ENCODE peak calls at places on chromosomes 6 and 20, in five cellular contexts. Z is IMR-90, Q is SK-N-SH, O is GM12878, K is A549. T is an unnamed sample.

GRCh38 chr20:34022154-34022842 is 28.6 kb downstream of the RALY start:
- DNase-seq in Z (no peak), Q (peak), O (peak), K (peak), T (no peak)

GRCh38 chr6:139406577-139407343 is 32.3 kb upstream of the CITED2 start:
- DNase-seq in Z (no peak), Q (no peak), O (no peak), K (no peak), T (no peak)

GRCh38 chr6:151765444-151765886 is 42.0 kb upstream of the ESR1 start:
- DNase-seq in Z (peak), Q (peak), O (no peak), K (peak), T (peak)

GRCh38 chr6:30331981-30332380 is 5.3 kb downstream of the TRIM39 start:
- DNase-seq in Z (no peak), Q (no peak), O (no peak), K (no peak), T (no peak)

GRCh38 chr20:22848364-22848763 is 186.7 kb upstream of the SSTR4 start:
- DNase-seq in Z (no peak), Q (no peak), O (no peak), K (no peak), T (no peak)

GRCh38 chr20:61804896-61805295 is 260.8 kb downstream of the TAF4 start:
- DNase-seq in Z (no peak), Q (no peak), O (no peak), K (no peak), T (no peak)

GRCh38 chr6:144675231-144675861 is 390.2 kb downstream of the UTRN start:
- DNase-seq in Z (peak), Q (no peak), O (peak), K (no peak), T (no peak)

GRCh38 chr6:10383312-10384063 is 31.4 kb downstream of the TFAP2A start:
- DNase-seq in Z (no peak), Q (peak), O (no peak), K (peak), T (no peak)

GRCh38 chr6:15668918-15669317 is 6.1 kb upstream of the DTNBP1 start:
- DNase-seq in Z (no peak), Q (no peak), O (no peak), K (no peak), T (no peak)

GRCh38 chr20:17617212-17617867 is 47.5 kb downstream of the DSTN start:
- DNase-seq in Z (no peak), Q (peak), O (no peak), K (peak), T (peak)

GRCh38 chr20:23493172-23493772 is 2.4 kb downstream of the CST8 start:
- DNase-seq in Z (no peak), Q (no peak), O (no peak), K (no peak), T (peak)

DNA sequence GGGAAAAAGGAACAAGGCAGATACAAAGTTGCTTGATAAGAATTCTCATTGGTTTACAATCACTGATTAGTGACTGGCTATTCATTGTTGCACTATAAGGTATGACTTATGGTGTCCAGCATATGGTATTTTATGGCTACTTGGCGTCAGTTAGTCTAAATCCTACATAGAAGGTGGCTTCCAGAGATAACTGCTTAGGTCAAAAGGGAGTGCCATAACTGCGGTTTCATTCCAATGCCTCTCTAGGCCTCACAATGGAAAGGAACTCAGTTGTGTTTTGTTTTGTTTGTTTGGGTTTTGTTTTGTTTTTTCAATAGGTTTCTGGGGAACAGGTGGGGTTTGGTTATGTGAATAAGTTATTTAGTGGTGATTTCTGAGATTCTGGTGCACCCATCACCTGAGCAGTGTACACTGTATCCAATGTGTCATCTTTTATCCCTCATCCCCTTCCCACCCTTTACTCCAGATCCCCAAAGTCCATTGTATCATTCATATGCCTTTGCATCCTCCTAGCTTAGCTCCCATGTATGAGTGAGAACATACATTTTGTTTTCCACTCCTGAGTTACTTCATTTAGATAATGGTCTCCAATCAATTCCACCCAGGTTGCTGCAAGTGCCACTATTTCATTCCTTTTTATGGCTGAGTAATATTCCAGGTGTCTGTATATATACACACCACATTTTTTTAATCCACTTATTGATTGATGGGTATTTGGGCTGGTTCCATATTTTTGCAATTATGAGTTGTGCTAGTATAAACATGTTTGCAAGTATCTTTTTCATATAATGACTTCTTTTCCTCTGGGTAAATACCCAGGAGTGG is 7.0 kb downstream of the GOPC start:
- DNase-seq in Z (no peak), Q (no peak), O (no peak), K (no peak), T (peak)
- TF ChIP-seq RCOR1 in Z (no peak), Q (no peak), O (no peak), K (no peak), T (peak)

DNA sequence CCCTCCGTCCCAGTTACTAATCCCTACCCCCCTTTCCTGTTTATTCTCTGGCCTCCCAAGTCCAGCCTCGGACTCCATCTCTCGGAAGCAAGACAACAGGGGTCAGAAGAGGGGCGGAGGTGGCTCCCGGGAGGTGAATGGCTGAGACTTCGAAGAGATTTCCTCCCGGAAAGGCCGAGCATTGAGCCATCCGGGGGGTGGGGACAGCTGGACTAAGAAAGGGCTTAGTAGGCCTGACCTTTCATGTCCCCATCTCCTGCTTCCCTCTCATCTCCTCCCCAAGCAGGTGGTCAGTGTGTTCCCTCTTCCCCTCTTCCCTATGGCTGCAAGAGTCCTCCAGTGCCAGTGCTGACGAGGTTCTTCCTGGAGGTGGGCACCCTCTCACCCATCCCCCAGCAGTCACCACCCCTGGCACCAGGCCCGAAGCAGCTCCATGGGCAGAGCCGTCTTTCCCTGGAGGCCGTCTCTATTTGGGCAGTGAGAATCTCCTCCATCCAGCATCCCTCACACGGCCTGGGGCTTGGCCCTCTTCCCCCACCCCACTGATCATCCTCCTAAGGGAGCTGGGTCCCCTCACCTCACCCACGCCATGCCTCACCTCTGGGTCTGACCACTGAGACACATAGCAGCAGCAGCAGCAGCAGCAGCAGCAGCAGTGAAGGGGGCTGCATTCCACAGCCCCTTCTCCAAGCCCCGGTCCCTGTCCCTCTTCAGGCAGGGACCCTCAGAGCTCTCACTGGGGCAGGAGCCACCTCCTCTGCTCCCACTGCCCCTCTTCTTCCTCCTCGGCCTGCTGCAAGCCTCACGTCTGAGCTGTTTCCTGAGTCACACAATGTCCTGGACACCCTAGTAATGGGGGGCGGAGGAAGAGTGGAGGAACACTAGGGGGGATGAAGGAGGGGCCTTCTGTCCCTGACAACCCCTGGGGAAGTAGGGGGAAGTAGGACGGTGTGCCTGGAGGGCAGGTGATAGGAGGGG is at the start of gene NOTCH4:
- DNase-seq in Z (no peak), Q (no peak), O (no peak), K (no peak), T (no peak)
- TF ChIP-seq RCOR1 in Z (no peak), Q (no peak), O (no peak), K (no peak), T (no peak)

GRCh38 chr20:4046311-4046924 is 31.1 kb upstream of the RNF24 start:
- DNase-seq in Z (no peak), Q (no peak), O (no peak), K (no peak), T (no peak)
- TF ChIP-seq RCOR1 in Z (no peak), Q (no peak), O (no peak), K (no peak), T (no peak)

GRCh38 chr6:158057213-158057987 is 75.7 kb downstream of the SYNJ2 start:
- DNase-seq in Z (peak), Q (no peak), O (no peak), K (peak), T (no peak)
- TF ChIP-seq RCOR1 in Z (no peak), Q (no peak), O (no peak), K (no peak), T (no peak)

DNA sequence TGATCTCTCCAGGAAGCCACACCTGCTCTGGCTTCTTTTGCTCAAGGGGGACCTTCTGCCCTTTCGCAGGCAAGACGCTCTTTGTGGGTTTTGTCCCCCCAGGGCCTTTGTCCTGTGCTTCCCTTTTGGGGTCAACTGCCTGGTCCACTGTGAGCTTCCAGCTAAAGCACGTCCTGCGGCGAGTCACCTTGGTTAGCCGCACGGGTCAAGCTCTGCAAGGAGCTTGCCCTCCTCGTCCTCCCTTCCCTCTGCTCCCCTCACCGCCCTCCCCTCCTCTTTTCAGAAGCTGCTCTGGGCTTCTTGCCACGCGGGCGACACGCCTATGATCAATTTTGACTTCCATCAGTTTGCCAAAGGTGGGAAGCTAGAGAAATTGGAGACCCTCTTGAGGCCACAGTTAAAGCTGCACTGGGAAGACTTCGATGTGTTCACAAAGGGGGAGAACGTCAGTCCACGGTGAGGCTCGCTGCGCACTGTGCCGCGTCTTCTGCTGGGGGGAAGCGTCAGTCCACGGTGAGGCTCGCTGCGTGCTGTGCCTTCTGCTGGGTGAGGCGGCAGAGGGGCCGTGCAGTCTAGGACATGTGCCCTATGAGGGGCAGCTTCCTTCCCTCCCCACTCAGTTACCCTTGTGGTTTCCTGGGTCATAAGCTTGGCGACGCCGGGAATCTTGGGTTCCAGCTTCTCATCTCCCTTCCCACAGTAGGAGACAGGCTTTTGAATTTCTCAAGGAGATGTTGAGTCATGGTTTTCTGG is 80.2 kb downstream of the SYNJ2 start:
- DNase-seq in Z (no peak), Q (no peak), O (no peak), K (no peak), T (no peak)
- TF ChIP-seq RCOR1 in Z (no peak), Q (no peak), O (no peak), K (no peak), T (no peak)

GRCh38 chr20:289693-290080 is 863 bp downstream of the C20orf96 start:
- DNase-seq in Z (no peak), Q (no peak), O (no peak), K (no peak), T (no peak)

GRCh38 chr20:290081-290831 is at the start of gene C20orf96:
- DNase-seq in Z (peak), Q (peak), O (peak), K (peak), T (peak)

GRCh38 chr20:288956-289692 is 1.4 kb downstream of the C20orf96 start:
- DNase-seq in Z (no peak), Q (no peak), O (no peak), K (no peak), T (no peak)

DNA sequence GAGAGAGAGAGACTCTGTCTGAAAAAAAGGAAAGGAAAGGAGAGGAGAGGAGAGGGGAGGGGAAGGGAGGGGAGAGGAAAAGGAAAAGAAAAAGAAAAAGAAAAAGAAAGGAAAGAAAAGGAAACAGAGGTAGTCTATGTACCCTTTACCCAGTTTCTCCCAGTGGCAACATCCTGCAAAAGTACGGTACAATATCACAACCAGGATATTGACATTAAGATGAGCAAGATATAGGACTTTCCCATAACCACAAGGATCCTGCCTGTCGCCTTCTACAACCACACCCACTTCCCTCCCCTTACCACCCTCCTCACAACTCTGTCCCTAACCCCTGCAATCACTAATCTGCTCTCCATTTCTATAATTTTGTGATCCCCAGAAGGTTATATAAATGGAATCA is 4.0 kb downstream of the C20orf96 start:
- DNase-seq in Z (no peak), Q (no peak), O (no peak), K (no peak), T (no peak)
- TF ChIP-seq RCOR1 in Z (no peak), Q (no peak), O (no peak), K (no peak), T (no peak)